ENCODE peak calls at places on chromosomes 12 and 14, in five cellular contexts. E is BJ, H is NCI-H774, X is ACHN, P is hypothalamus. I is an unnamed sample.

GRCh38 chr14:95683793-95684192 is 2.4 kb upstream of the TCL1B start:
- DNase-seq in E (no peak), H (no peak), X (peak), P (no peak), I (no peak)

GRCh38 chr14:25552826-25553225 is 502.9 kb upstream of the STXBP6 start:
- DNase-seq in E (no peak), H (no peak), X (no peak), P (no peak), I (no peak)

GRCh38 chr14:26730929-26731618 is 133.2 kb upstream of the NOVA1 start:
- DNase-seq in E (no peak), H (no peak), X (peak), P (no peak), I (no peak)

GRCh38 chr14:99321955-99322730 is 50.1 kb upstream of the BCL11B start:
- DNase-seq in E (no peak), H (no peak), X (no peak), P (no peak), I (no peak)

GRCh38 chr14:68211421-68211820 is 391.8 kb downstream of the RAD51B start:
- DNase-seq in E (no peak), H (no peak), X (no peak), P (no peak), I (no peak)

GRCh38 chr12:51162217-51162616 is 10.7 kb downstream of the TFCP2 start:
- DNase-seq in E (no peak), H (no peak), X (no peak), P (no peak), I (no peak)

GRCh38 chr14:64137657-64138290 is 156.4 kb downstream of the ESR2 start:
- DNase-seq in E (no peak), H (no peak), X (peak), P (no peak), I (no peak)

GRCh38 chr12:65778268-65779090 is 45.8 kb upstream of the HMGA2 start:
- DNase-seq in E (peak), H (no peak), X (no peak), P (no peak), I (peak)

GRCh38 chr12:65941388-65941787 is 117.1 kb downstream of the HMGA2 start:
- DNase-seq in E (peak), H (no peak), X (peak), P (no peak), I (peak)

GRCh38 chr12:96989916-96990315 is 82.9 kb downstream of the NEDD1 start:
- DNase-seq in E (no peak), H (peak), X (peak), P (no peak), I (no peak)

GRCh38 chr14:35332517-35333346 is 40.5 kb downstream of the PSMA6 start:
- DNase-seq in E (no peak), H (no peak), X (no peak), P (no peak), I (no peak)

GRCh38 chr12:3836641-3837040 is 36.6 kb downstream of the PARP11 start:
- DNase-seq in E (no peak), H (no peak), X (no peak), P (no peak), I (no peak)

GRCh38 chr12:111393700-111394275 is 11.9 kb upstream of the SH2B3 start:
- DNase-seq in E (no peak), H (no peak), X (no peak), P (no peak), I (no peak)

GRCh38 chr12:121279507-121279915 is 17.0 kb downstream of the CAMKK2 start:
- DNase-seq in E (no peak), H (no peak), X (no peak), P (no peak), I (no peak)

GRCh38 chr12:112964915-112965314 is 13.4 kb upstream of the OAS2 start:
- DNase-seq in E (no peak), H (no peak), X (no peak), P (no peak), I (no peak)

GRCh38 chr12:113766133-113766879 is 199.8 kb downstream of the RBM19 start:
- DNase-seq in E (no peak), H (no peak), X (no peak), P (no peak), I (no peak)

GRCh38 chr12:39435531-39435930 is 7.4 kb downstream of the KIF21A start:
- DNase-seq in E (no peak), H (no peak), X (no peak), P (no peak), I (no peak)

GRCh38 chr12:81573228-81573627 is 185.9 kb downstream of the PPFIA2 start:
- DNase-seq in E (no peak), H (no peak), X (peak), P (no peak), I (no peak)

GRCh38 chr12:113475451-113476085 is 3.9 kb upstream of the LHX5 start:
- DNase-seq in E (no peak), H (no peak), X (no peak), P (no peak), I (no peak)

GRCh38 chr12:57005980-57006808 is at the start of gene ZBTB39:
- DNase-seq in E (no peak), H (peak), X (peak), P (no peak), I (no peak)

GRCh38 chr14:86787782-86788181 is 1205.2 kb downstream of the GALC start:
- DNase-seq in E (no peak), H (no peak), X (no peak), P (no peak), I (no peak)

GRCh38 chr14:22190411-22191191 is 398.4 kb downstream of the DAD1 start:
- DNase-seq in E (peak), H (no peak), X (peak), P (no peak), I (no peak)

GRCh38 chr12:132255642-132256041 is 73.7 kb downstream of the GALNT9 start:
- DNase-seq in E (no peak), H (no peak), X (no peak), P (no peak), I (no peak)

GRCh38 chr12:63917864-63918742 is 73.6 kb downstream of the SRGAP1 start:
- DNase-seq in E (peak), H (no peak), X (peak), P (no peak), I (peak)

GRCh38 chr14:50542941-50543418 is 10.6 kb upstream of the MAP4K5 start:
- DNase-seq in E (no peak), H (peak), X (peak), P (no peak), I (no peak)

GRCh38 chr14:92613008-92613658 is 99.6 kb downstream of the RIN3 start:
- DNase-seq in E (no peak), H (no peak), X (peak), P (no peak), I (no peak)

GRCh38 chr14:63605041-63605532 is 36.6 kb downstream of the WDR89 start:
- DNase-seq in E (no peak), H (no peak), X (no peak), P (no peak), I (no peak)